ENCODE peak calls at places on chromosome 2, in eight cellular contexts. A, V, Q, U, B, G, X and Y are unnamed samples.

GRCh38 chr2:86704482-86704971 is 15.6 kb upstream of the RMND5A start:
- DNase-seq in V (no peak), X (peak; percentile 94), Q (no peak), A (no peak), G (no peak), B (no peak), U (no peak), Y (no peak)

GRCh38 chr2:25822190-25823117 is 55.8 kb downstream of the ASXL2 start:
- DNase-seq in G (peak; percentile 63), V (peak; percentile 65), B (peak; percentile 64), Q (peak; percentile 65), U (peak; percentile 83), X (no peak), A (peak; percentile 28), Y (peak; percentile 60)

GRCh38 chr2:232534940-232535735 is 4.4 kb upstream of the CHRNG start:
- DNase-seq in A (no peak), V (no peak), U (no peak), G (no peak), Q (no peak), B (no peak), X (no peak), Y (peak; percentile 8)

GRCh38 chr2:109398616-109399015 is 215.2 kb downstream of the SEPTIN10 start:
- DNase-seq in B (no peak), A (no peak), X (no peak), G (no peak), V (no peak), U (no peak), Q (no peak), Y (no peak)

GRCh38 chr2:210557721-210558120 is 1.3 kb downstream of the CPS1 start:
- DNase-seq in V (peak; percentile 14), G (no peak), Q (no peak), U (no peak), A (no peak), X (no peak), B (no peak), Y (no peak)

GRCh38 chr2:219386532-219387280 is 1.0 kb downstream of the DNPEP start:
- DNase-seq in B (no peak), A (no peak), V (peak; percentile 30), Q (no peak), U (peak; percentile 17), X (peak; percentile 19), G (no peak), Y (no peak)

GRCh38 chr2:24721470-24721869 is 71.7 kb downstream of the PTRHD1 start:
- DNase-seq in G (no peak), X (peak; percentile 73), B (no peak), U (peak; percentile 43), Q (no peak), A (peak; percentile 63), V (no peak), Y (peak; percentile 79)

GRCh38 chr2:207142461-207142860 is 23.3 kb downstream of the KLF7 start:
- DNase-seq in X (peak; percentile 28), B (no peak), U (peak; percentile 41), Q (no peak), G (no peak), V (no peak), A (no peak), Y (no peak)

GRCh38 chr2:46390901-46391395 is 88.4 kb upstream of the TMEM247 start:
- DNase-seq in G (no peak), X (no peak), Q (no peak), A (no peak), U (no peak), B (no peak), V (no peak), Y (no peak)

GRCh38 chr2:218066946-218067515 is 2.0 kb upstream of the RUFY4 start:
- DNase-seq in A (no peak), U (no peak), B (no peak), V (no peak), X (no peak), Q (no peak), G (no peak), Y (no peak)

GRCh38 chr2:317501-318424 is 29.9 kb upstream of the ALKAL2 start:
- DNase-seq in Q (no peak), G (peak; percentile 13), A (no peak), B (no peak), V (no peak), X (peak; percentile 57), U (peak; percentile 32), Y (no peak)

GRCh38 chr2:212842544-212843185 is 304.1 kb upstream of the ERBB4 start:
- DNase-seq in B (no peak), Q (no peak), A (no peak), U (no peak), X (peak; percentile 95), V (no peak), G (no peak), Y (peak; percentile 54)

GRCh38 chr2:44844651-44845270 is 96.7 kb upstream of the SIX3 start:
- DNase-seq in V (no peak), G (no peak), Q (no peak), X (peak; percentile 39), B (no peak), A (no peak), U (peak; percentile 11), Y (no peak)

GRCh38 chr2:33405180-33406105 is 71.0 kb upstream of the RASGRP3 start:
- DNase-seq in A (no peak), U (no peak), X (peak; percentile 17), B (no peak), G (no peak), Q (no peak), V (no peak), Y (no peak)

GRCh38 chr2:120769076-120769786 is 33.6 kb downstream of the GLI2 start:
- DNase-seq in X (no peak), Q (no peak), G (no peak), A (peak; percentile 4), V (no peak), B (no peak), U (no peak), Y (no peak)

GRCh38 chr2:163155279-163155883 is 316.8 kb upstream of the KCNH7 start:
- DNase-seq in Q (no peak), B (no peak), U (no peak), V (no peak), X (peak; percentile 63), G (no peak), A (no peak), Y (no peak)

GRCh38 chr2:108855194-108855593 is 68.6 kb downstream of the CCDC138 start:
- DNase-seq in V (no peak), Q (no peak), U (no peak), X (peak; percentile 28), A (no peak), B (no peak), G (no peak), Y (no peak)

GRCh38 chr2:157173740-157174184 is 83.7 kb upstream of the GALNT5 start:
- DNase-seq in V (no peak), Q (no peak), U (no peak), B (no peak), A (no peak), X (peak; percentile 97), G (no peak), Y (no peak)

GRCh38 chr2:191740016-191740419 is 62.1 kb downstream of the NABP1 start:
- DNase-seq in A (no peak), U (peak; percentile 50), B (peak; percentile 33), X (no peak), V (no peak), Q (peak; percentile 27), G (peak; percentile 78), Y (no peak)

GRCh38 chr2:121793816-121794215 is 38.4 kb downstream of the TSN start:
- DNase-seq in X (no peak), G (no peak), V (no peak), B (no peak), Q (no peak), A (no peak), U (no peak), Y (no peak)